ENCODE peak calls at places on chromosome 5, in nine cellular contexts. One of them, this sample, is unnamed.

GRCh38 chr5:180115326-180116076 is 43.9 kb upstream of the RNF130 start:
- DNase-seq in erythroblast: no peak
- DNase-seq in spleen: no peak
- DNase-seq in Peyer's patch: peak; percentile 19
- DNase-seq in adrenal gland: no peak
- DNase-seq in ovary: no peak
- DNase-seq in tibial nerve: no peak
- DNase-seq in heart left ventricle: peak; percentile 8
- DNase-seq in A549: no peak
- DNase-seq in this sample: no peak

GRCh38 chr5:65986050-65986451 is 59.7 kb downstream of the ERBIN start:
- DNase-seq in ovary: no peak
- DNase-seq in spleen: no peak
- DNase-seq in Peyer's patch: no peak
- DNase-seq in adrenal gland: no peak
- DNase-seq in erythroblast: peak; percentile 43
- DNase-seq in heart left ventricle: no peak
- DNase-seq in tibial nerve: no peak
- DNase-seq in A549: no peak
- DNase-seq in this sample: peak; percentile 29

GRCh38 chr5:19322716-19323485 is 665.1 kb downstream of the CDH18 start:
- DNase-seq in A549: peak; percentile 39
- DNase-seq in adrenal gland: peak; percentile 55
- DNase-seq in tibial nerve: no peak
- DNase-seq in Peyer's patch: no peak
- DNase-seq in heart left ventricle: no peak
- DNase-seq in ovary: no peak
- DNase-seq in spleen: no peak
- DNase-seq in erythroblast: no peak
- DNase-seq in this sample: peak; percentile 17

GRCh38 chr5:41815663-41816062 is 54.6 kb downstream of the OXCT1 start:
- DNase-seq in spleen: no peak
- DNase-seq in erythroblast: no peak
- DNase-seq in ovary: no peak
- DNase-seq in adrenal gland: no peak
- DNase-seq in tibial nerve: no peak
- DNase-seq in A549: no peak
- DNase-seq in heart left ventricle: no peak
- DNase-seq in Peyer's patch: no peak
- DNase-seq in this sample: no peak

GRCh38 chr5:122172207-122172606 is 42.9 kb downstream of the ZNF474 start:
- DNase-seq in spleen: no peak
- DNase-seq in Peyer's patch: no peak
- DNase-seq in tibial nerve: no peak
- DNase-seq in heart left ventricle: no peak
- DNase-seq in ovary: no peak
- DNase-seq in adrenal gland: no peak
- DNase-seq in erythroblast: no peak
- DNase-seq in A549: no peak
- DNase-seq in this sample: no peak

GRCh38 chr5:69359699-69360098 is 9.6 kb downstream of the AK6 start:
- DNase-seq in A549: no peak
- DNase-seq in tibial nerve: no peak
- DNase-seq in ovary: no peak
- DNase-seq in heart left ventricle: no peak
- DNase-seq in adrenal gland: no peak
- DNase-seq in Peyer's patch: no peak
- DNase-seq in erythroblast: no peak
- DNase-seq in spleen: no peak
- DNase-seq in this sample: no peak

GRCh38 chr5:146624179-146624578 is 108.2 kb upstream of the GPR151 start:
- DNase-seq in ovary: no peak
- DNase-seq in spleen: no peak
- DNase-seq in tibial nerve: no peak
- DNase-seq in Peyer's patch: no peak
- DNase-seq in adrenal gland: no peak
- DNase-seq in A549: no peak
- DNase-seq in erythroblast: no peak
- DNase-seq in heart left ventricle: no peak
- DNase-seq in this sample: no peak

GRCh38 chr5:93348231-93348630 is 232.8 kb downstream of the NR2F1-AS1 start:
- DNase-seq in Peyer's patch: no peak
- DNase-seq in adrenal gland: no peak
- DNase-seq in A549: no peak
- DNase-seq in ovary: no peak
- DNase-seq in erythroblast: no peak
- DNase-seq in heart left ventricle: no peak
- DNase-seq in spleen: no peak
- DNase-seq in tibial nerve: no peak
- DNase-seq in this sample: no peak

GRCh38 chr5:56346044-56346710 is 113.0 kb upstream of the ANKRD55 start:
- DNase-seq in tibial nerve: no peak
- DNase-seq in heart left ventricle: no peak
- DNase-seq in adrenal gland: no peak
- DNase-seq in ovary: no peak
- DNase-seq in Peyer's patch: no peak
- DNase-seq in erythroblast: no peak
- DNase-seq in A549: no peak
- DNase-seq in spleen: no peak
- DNase-seq in this sample: no peak

GRCh38 chr5:151071021-151071420 is 9.8 kb downstream of the TNIP1 start:
- DNase-seq in spleen: no peak
- DNase-seq in tibial nerve: no peak
- DNase-seq in adrenal gland: no peak
- DNase-seq in heart left ventricle: no peak
- DNase-seq in Peyer's patch: no peak
- DNase-seq in A549: no peak
- DNase-seq in erythroblast: no peak
- DNase-seq in ovary: no peak
- DNase-seq in this sample: no peak

GRCh38 chr5:67092447-67093023 is 104.1 kb downstream of the CD180 start:
- DNase-seq in Peyer's patch: no peak
- DNase-seq in adrenal gland: no peak
- DNase-seq in tibial nerve: no peak
- DNase-seq in A549: no peak
- DNase-seq in heart left ventricle: no peak
- DNase-seq in erythroblast: no peak
- DNase-seq in ovary: no peak
- DNase-seq in spleen: no peak
- DNase-seq in this sample: no peak

GRCh38 chr5:31036407-31036806 is 157.1 kb upstream of the CDH6 start:
- DNase-seq in A549: no peak
- DNase-seq in heart left ventricle: no peak
- DNase-seq in erythroblast: no peak
- DNase-seq in tibial nerve: no peak
- DNase-seq in ovary: no peak
- DNase-seq in Peyer's patch: no peak
- DNase-seq in adrenal gland: no peak
- DNase-seq in spleen: no peak
- DNase-seq in this sample: no peak

GRCh38 chr5:151742870-151743294 is 15.5 kb downstream of the ATOX1 start:
- DNase-seq in spleen: no peak
- DNase-seq in Peyer's patch: peak; percentile 55
- DNase-seq in tibial nerve: no peak
- DNase-seq in ovary: peak; percentile 72
- DNase-seq in A549: peak; percentile 70
- DNase-seq in erythroblast: peak; percentile 9
- DNase-seq in adrenal gland: peak; percentile 37
- DNase-seq in heart left ventricle: no peak
- DNase-seq in this sample: peak; percentile 39

GRCh38 chr5:17223375-17224185 is 6.1 kb downstream of the BASP1 start:
- DNase-seq in spleen: no peak
- DNase-seq in A549: no peak
- DNase-seq in Peyer's patch: no peak
- DNase-seq in erythroblast: no peak
- DNase-seq in heart left ventricle: no peak
- DNase-seq in tibial nerve: no peak
- DNase-seq in ovary: no peak
- DNase-seq in adrenal gland: no peak
- DNase-seq in this sample: no peak

GRCh38 chr5:177311723-177312648 is at the start of gene MXD3:
- DNase-seq in Peyer's patch: peak; percentile 99
- DNase-seq in A549: peak; percentile 97
- DNase-seq in spleen: peak; percentile 97
- DNase-seq in heart left ventricle: peak; percentile 97
- DNase-seq in ovary: peak; percentile 97
- DNase-seq in tibial nerve: peak; percentile 96
- DNase-seq in erythroblast: peak; percentile 99
- DNase-seq in adrenal gland: peak; percentile 95
- DNase-seq in this sample: peak; percentile 91
- TF ChIP-seq POLR2A in Peyer's patch: no peak
- TF ChIP-seq POLR2A in A549: peak; percentile 22
- TF ChIP-seq POLR2A in spleen: no peak
- TF ChIP-seq POLR2A in heart left ventricle: no peak
- TF ChIP-seq POLR2A in ovary: no peak
- TF ChIP-seq POLR2A in tibial nerve: no peak
- TF ChIP-seq POLR2A in erythroblast: peak; percentile 25
- TF ChIP-seq POLR2A in adrenal gland: no peak
- TF ChIP-seq POLR2A in this sample: peak; percentile 45

GRCh38 chr5:178338126-178338749 is 105.6 kb upstream of the PHYKPL start:
- DNase-seq in spleen: peak; percentile 62
- DNase-seq in Peyer's patch: no peak
- DNase-seq in heart left ventricle: peak; percentile 58
- DNase-seq in A549: no peak
- DNase-seq in erythroblast: no peak
- DNase-seq in adrenal gland: no peak
- DNase-seq in tibial nerve: no peak
- DNase-seq in ovary: no peak
- DNase-seq in this sample: no peak
- TF ChIP-seq POLR2A in spleen: no peak
- TF ChIP-seq POLR2A in Peyer's patch: no peak
- TF ChIP-seq POLR2A in heart left ventricle: no peak
- TF ChIP-seq POLR2A in A549: no peak
- TF ChIP-seq POLR2A in erythroblast: no peak
- TF ChIP-seq POLR2A in adrenal gland: no peak
- TF ChIP-seq POLR2A in tibial nerve: no peak
- TF ChIP-seq POLR2A in ovary: no peak
- TF ChIP-seq POLR2A in this sample: no peak

DNA sequence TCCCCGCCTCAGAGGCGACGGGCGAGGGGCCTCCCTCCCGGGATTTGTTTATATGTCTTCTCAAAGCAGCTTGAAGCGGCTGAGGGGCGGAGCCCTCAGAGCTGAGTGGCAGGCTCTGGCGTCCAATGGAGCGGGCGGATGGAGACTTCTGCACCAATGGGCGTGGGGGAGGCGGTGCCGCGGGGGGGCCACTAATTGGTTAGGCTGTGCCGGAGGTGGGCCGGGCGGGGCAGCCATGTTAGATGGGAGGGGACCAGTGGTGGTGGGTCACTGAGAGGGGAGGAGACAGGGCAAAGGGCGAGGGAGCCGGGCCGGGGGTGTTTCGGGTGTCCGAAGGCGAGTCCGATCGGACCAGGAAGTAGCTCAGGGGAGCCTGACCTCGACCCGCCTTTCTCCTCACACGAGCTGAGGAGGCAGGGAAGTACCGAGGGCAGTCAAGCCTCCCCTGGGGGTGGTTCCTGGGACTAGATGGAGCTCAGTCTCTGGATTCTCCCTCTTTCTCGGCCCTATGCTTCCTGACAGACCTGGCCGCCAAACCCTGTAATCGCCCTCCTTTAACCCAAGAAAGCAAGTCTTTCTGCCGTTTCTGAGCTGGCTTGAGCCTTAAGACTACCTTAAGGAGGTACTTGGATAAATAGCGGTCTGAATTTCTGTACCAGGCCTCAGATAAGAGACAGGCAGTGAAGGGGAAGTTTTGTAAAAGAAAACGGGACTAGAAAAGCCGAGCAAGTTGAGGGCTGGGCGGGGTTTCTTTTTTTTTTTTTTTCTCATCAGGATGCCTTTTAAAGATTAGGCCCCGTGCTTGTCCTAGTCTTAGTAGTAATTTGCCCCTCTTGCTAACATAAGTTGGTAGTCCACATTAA is 1.1 kb downstream of the CREBRF start:
- DNase-seq in ovary: peak; percentile 99
- DNase-seq in adrenal gland: peak; percentile 99
- DNase-seq in erythroblast: peak; percentile 99
- DNase-seq in Peyer's patch: peak; percentile 100
- DNase-seq in spleen: peak; percentile 98
- DNase-seq in A549: peak; percentile 99
- DNase-seq in heart left ventricle: peak; percentile 99
- DNase-seq in tibial nerve: peak; percentile 99
- DNase-seq in this sample: peak; percentile 84
- TF ChIP-seq POLR2A in ovary: no peak
- TF ChIP-seq POLR2A in adrenal gland: peak; percentile 70
- TF ChIP-seq POLR2A in erythroblast: peak; percentile 48
- TF ChIP-seq POLR2A in Peyer's patch: peak; percentile 47
- TF ChIP-seq POLR2A in spleen: no peak
- TF ChIP-seq POLR2A in A549: peak; percentile 60
- TF ChIP-seq POLR2A in heart left ventricle: peak; percentile 59
- TF ChIP-seq POLR2A in tibial nerve: peak; percentile 55
- TF ChIP-seq POLR2A in this sample: peak; percentile 47

DNA sequence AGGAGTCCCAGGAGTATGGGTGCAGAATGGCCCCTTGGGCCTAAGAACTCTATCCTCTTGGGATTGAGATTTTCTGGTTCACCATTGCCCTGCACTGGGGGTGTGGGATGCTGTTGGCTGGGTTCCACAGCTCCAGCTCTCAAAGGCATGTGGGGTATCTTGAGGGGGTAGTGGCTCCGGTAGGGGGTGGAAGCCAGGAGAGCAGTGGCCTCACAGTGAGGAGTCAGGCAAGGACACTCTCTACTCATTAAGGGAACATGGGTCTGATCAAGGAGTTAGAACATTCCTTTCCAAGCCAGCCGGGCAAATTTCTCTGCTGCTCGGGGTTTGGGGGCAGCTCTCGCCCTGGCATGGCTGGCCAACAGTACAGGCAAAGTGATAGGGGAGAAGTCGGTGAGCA is 33.0 kb downstream of the LARP1 start:
- DNase-seq in ovary: no peak
- DNase-seq in heart left ventricle: no peak
- DNase-seq in tibial nerve: no peak
- DNase-seq in A549: no peak
- DNase-seq in adrenal gland: no peak
- DNase-seq in Peyer's patch: no peak
- DNase-seq in spleen: peak; percentile 40
- DNase-seq in erythroblast: no peak
- DNase-seq in this sample: no peak
- TF ChIP-seq POLR2A in ovary: no peak
- TF ChIP-seq POLR2A in heart left ventricle: no peak
- TF ChIP-seq POLR2A in tibial nerve: no peak
- TF ChIP-seq POLR2A in A549: no peak
- TF ChIP-seq POLR2A in adrenal gland: no peak
- TF ChIP-seq POLR2A in Peyer's patch: no peak
- TF ChIP-seq POLR2A in spleen: no peak
- TF ChIP-seq POLR2A in erythroblast: no peak
- TF ChIP-seq POLR2A in this sample: no peak

This sample was measured in H54.